ENCODE peak calls at places on chromosome 14, in seven cellular contexts. L is brain microvascular endothelial cell, T is H1, J is lower lobe of right lung, V is GM12865, C is GM10248, P is glutamatergic neuron. R is an unnamed sample.

GRCh38 chr14:80202888-80203562 is 8.3 kb downstream of the DIO2 start:
- DNase-seq in L (no peak), V (peak), T (peak), C (peak), J (no peak), P (peak), R (peak)

GRCh38 chr14:63045612-63046320 is 508 bp upstream of the KCNH5 start:
- DNase-seq in C (peak), V (no peak), J (peak), T (peak), L (peak), P (peak), R (peak)

GRCh38 chr14:68468437-68469207 is 324.2 kb downstream of the ZFP36L1 start:
- DNase-seq in C (no peak), L (peak), T (no peak), P (no peak), V (peak), J (no peak), R (peak)

GRCh38 chr14:76495983-76496382 is 120.0 kb downstream of the ESRRB start:
- DNase-seq in C (no peak), J (no peak), V (no peak), T (no peak), P (no peak), L (no peak), R (no peak)

GRCh38 chr14:69491226-69491625 is 6.7 kb downstream of the PLEKHD1 start:
- DNase-seq in T (no peak), V (no peak), J (no peak), P (no peak), C (no peak), L (no peak), R (no peak)

GRCh38 chr14:81247271-81247766 is 26.6 kb upstream of the GTF2A1 start:
- DNase-seq in T (no peak), J (no peak), L (no peak), C (no peak), P (no peak), V (no peak), R (no peak)

GRCh38 chr14:106129274-106129673 is 602.9 kb downstream of the TMEM121 start:
- DNase-seq in T (no peak), V (peak), C (no peak), L (no peak), P (no peak), J (no peak), R (no peak)

GRCh38 chr14:64035143-64035542 is 182.3 kb downstream of the SYNE2 start:
- DNase-seq in L (no peak), P (no peak), J (no peak), C (no peak), T (no peak), V (no peak), R (no peak)

GRCh38 chr14:100560999-100561398 is 26.2 kb downstream of the BEGAIN start:
- DNase-seq in L (no peak), C (no peak), V (no peak), J (no peak), P (no peak), T (no peak), R (no peak)

GRCh38 chr14:95290769-95291440 is 28.8 kb downstream of the CLMN start:
- DNase-seq in T (no peak), J (peak), V (peak), C (peak), P (no peak), L (no peak), R (peak)

GRCh38 chr14:54550514-54550913 is 16.4 kb upstream of the SAMD4A start:
- DNase-seq in C (no peak), J (no peak), T (no peak), L (no peak), P (no peak), V (no peak), R (no peak)

GRCh38 chr14:58656671-58657411 is 19.1 kb downstream of the DACT1 start:
- DNase-seq in V (no peak), P (no peak), L (no peak), J (no peak), C (no peak), T (no peak), R (no peak)

GRCh38 chr14:92135269-92135668 is 13.5 kb downstream of the CPSF2 start:
- DNase-seq in L (no peak), J (no peak), V (peak), T (no peak), P (no peak), C (no peak), R (no peak)

GRCh38 chr14:31510222-31510621 is 22.4 kb upstream of the GPR33 start:
- DNase-seq in P (no peak), V (peak), J (no peak), T (no peak), L (no peak), C (peak), R (no peak)

GRCh38 chr14:68794856-68795601 is 2.2 kb upstream of the ZFP36L1 start:
- DNase-seq in P (peak), V (peak), T (no peak), C (peak), J (no peak), L (peak), R (peak)

GRCh38 chr14:64422006-64422405 is 33.9 kb downstream of the MTHFD1 start:
- DNase-seq in L (no peak), C (no peak), T (no peak), J (no peak), P (no peak), V (no peak), R (no peak)

GRCh38 chr14:68574906-68575305 is 218.0 kb downstream of the ZFP36L1 start:
- DNase-seq in C (no peak), T (no peak), J (no peak), V (no peak), L (no peak), P (no peak), R (no peak)

GRCh38 chr14:35146711-35147149 is 24.4 kb downstream of the PRORP start:
- DNase-seq in P (no peak), C (no peak), T (no peak), L (no peak), J (no peak), V (no peak), R (no peak)

GRCh38 chr14:35144029-35144428 is 21.7 kb downstream of the PRORP start:
- DNase-seq in L (no peak), C (no peak), P (no peak), J (no peak), V (no peak), T (no peak), R (no peak)

GRCh38 chr14:35138585-35138984 is 16.2 kb downstream of the PRORP start:
- DNase-seq in C (no peak), L (no peak), P (no peak), J (no peak), V (no peak), T (no peak), R (no peak)

GRCh38 chr14:35140718-35141581 is 18.6 kb downstream of the PRORP start:
- DNase-seq in V (peak), T (no peak), J (no peak), C (no peak), P (no peak), L (no peak), R (no peak)
- TF ChIP-seq CTCF in V (peak), T (no peak), J (peak), C (peak), P (peak), L (no peak), R (no peak)

GRCh38 chr14:24271134-24271833 is at the start of gene RABGGTA:
- DNase-seq in L (peak), C (peak), P (peak), V (peak), J (peak), T (peak), R (peak)
- TF ChIP-seq CTCF in L (peak), C (peak), P (peak), V (peak), J (peak), T (peak), R (peak)

GRCh38 chr14:44846232-44846824 is 115.4 kb downstream of the KLHL28 start:
- DNase-seq in T (no peak), L (peak), P (no peak), V (peak), J (no peak), C (peak), R (peak)
- TF ChIP-seq CTCF in T (no peak), L (peak), P (peak), V (peak), J (peak), C (peak), R (peak)

DNA sequence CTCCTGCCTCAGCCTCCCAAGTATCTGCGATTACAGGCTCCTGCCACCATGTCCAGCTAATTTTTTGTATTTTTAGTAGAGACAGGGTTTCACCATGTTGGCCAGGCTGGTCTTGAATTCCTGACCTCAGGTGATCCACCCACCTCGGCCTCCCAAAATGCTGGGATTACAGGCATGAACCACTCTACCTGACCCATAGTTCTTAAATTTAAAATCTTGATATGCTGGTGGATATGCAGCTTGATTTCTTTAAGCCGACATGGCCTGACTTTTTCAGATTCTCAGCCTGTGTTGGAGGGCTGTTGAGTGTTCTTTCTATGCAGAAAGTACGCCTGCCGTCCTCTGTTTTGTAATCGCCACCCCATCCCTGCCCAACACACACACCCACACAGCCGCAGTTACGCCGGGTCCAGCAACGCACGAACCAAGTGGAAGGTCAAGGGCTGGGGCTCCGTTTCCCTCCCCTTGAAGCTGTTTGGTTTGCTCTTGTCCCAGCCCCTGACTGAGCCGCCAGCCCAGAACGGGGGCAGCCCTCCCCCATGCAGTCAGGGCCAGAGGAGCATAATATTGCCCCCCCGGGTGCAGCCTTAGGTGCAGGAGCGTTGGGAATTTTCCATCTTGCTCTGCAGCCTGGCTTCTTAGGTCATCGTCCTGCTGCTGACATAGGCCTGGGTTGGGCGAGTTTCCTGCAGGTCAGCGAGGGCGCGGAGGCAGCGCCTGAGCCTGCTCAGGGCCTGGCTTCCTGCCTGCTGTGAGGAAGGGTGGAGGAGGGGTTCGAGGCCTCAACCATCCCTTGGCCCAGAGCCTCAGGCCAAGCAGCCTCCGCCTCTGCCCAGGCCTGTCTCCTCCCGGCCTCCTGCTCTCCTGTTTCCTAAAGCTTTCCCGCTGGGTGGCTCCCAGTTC is 44.2 kb downstream of the PSMA6 start:
- DNase-seq in J (peak), T (peak), C (no peak), P (no peak), V (no peak), L (peak), R (peak)
- TF ChIP-seq CTCF in J (no peak), T (no peak), C (no peak), P (no peak), V (no peak), L (no peak), R (no peak)

GRCh38 chr14:102923201-102923919 is 897 bp downstream of the AMN start:
- DNase-seq in P (no peak), C (no peak), J (peak), V (no peak), T (no peak), L (no peak), R (no peak)

GRCh38 chr14:102926104-102926503 is 3.6 kb downstream of the AMN start:
- DNase-seq in J (peak), C (no peak), P (no peak), T (no peak), L (no peak), V (no peak), R (no peak)

GRCh38 chr14:102923920-102924486 is 1.5 kb downstream of the AMN start:
- DNase-seq in C (no peak), V (no peak), L (no peak), J (peak), P (no peak), T (no peak), R (no peak)

GRCh38 chr14:102925646-102926045 is 3.2 kb downstream of the AMN start:
- DNase-seq in V (no peak), J (peak), L (no peak), P (peak), T (no peak), C (no peak), R (no peak)

GRCh38 chr14:102924632-102925588 is 2.4 kb downstream of the AMN start:
- DNase-seq in J (peak), C (no peak), T (no peak), L (no peak), P (no peak), V (no peak), R (no peak)
- TF ChIP-seq CTCF in J (no peak), C (no peak), T (no peak), L (peak), P (no peak), V (no peak), R (no peak)

GRCh38 chr14:89619616-89620273 is 202.7 kb upstream of the FOXN3 start:
- DNase-seq in V (no peak), P (no peak), C (no peak), J (no peak), L (no peak), T (no peak), R (no peak)

GRCh38 chr14:89617471-89618291 is 200.6 kb upstream of the FOXN3 start:
- DNase-seq in J (no peak), V (peak), C (peak), L (peak), P (peak), T (no peak), R (no peak)

GRCh38 chr14:89620436-89620835 is 203.4 kb upstream of the FOXN3 start:
- DNase-seq in L (no peak), P (no peak), T (no peak), V (no peak), J (no peak), C (no peak), R (no peak)

GRCh38 chr14:89618309-89618708 is 201.3 kb upstream of the FOXN3 start:
- DNase-seq in L (no peak), V (peak), P (no peak), J (no peak), C (peak), T (no peak), R (no peak)

DNA sequence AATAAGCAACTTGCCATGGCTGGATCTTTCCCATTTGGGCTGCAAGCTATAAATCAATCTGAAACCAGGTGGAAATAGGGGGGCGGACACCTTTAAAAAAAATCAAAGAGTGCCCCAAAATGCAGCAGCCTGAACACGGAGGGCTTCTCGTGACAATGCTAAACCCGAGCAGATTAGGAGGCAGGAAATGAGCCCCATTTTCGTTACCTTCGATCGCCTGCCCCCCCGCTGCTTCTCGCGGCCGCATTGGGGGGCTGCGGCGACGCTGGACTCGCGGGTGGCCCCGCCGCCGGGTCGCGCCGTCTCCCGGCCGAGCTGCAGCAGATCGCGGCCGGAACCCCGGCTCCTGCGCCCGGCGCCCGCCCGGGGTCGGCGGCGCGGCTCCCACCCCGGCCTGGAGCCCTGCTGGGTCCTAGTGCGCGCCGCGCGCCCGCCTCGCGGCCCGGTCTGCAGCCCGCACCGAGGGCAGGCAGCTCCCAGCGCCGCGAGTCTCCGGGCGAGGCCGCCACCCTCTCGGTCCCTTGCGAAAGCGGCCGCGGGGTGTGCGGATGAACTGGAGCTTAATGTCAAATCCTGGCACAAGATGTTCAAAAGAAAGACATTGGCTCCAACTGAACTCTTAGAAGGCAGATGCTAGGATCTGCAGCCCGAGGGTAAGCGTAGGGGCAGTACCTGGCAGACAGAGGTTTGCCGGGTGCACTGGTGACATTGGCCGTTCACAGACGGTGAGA is 202.0 kb upstream of the FOXN3 start:
- DNase-seq in V (peak), P (peak), T (peak), J (peak), L (peak), C (peak), R (peak)
- TF ChIP-seq CTCF in V (no peak), P (no peak), T (no peak), J (no peak), L (peak), C (no peak), R (no peak)

DNA sequence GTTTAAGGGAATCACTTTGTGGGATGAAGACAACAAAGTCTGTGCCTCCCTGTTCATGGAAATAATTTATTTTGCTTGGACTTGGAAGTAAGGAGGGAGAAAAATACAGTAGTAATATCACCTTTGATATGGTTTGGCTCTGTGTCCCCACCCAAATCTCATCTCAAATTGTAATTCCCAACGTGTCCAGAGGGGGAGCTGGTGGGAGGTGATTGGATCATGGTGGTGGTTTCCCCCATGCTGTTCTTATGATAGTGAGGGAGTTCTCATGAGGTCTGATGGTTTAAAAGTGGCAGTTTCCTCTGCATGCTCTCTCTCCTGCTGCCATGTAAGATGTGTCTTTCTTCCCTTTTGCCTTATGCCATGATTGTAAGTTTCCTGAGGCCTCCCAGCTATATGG is 460.7 kb downstream of the NOVA1 start:
- DNase-seq in J (no peak), T (peak), C (no peak), L (no peak), P (no peak), V (no peak), R (no peak)
- TF ChIP-seq CTCF in J (no peak), T (peak), C (no peak), L (peak), P (peak), V (no peak), R (no peak)

GRCh38 chr14:51401272-51401671 is 161.2 kb downstream of the TMX1 start:
- DNase-seq in V (no peak), P (no peak), J (no peak), L (no peak), T (no peak), C (no peak), R (no peak)
- TF ChIP-seq CTCF in V (no peak), P (no peak), J (no peak), L (no peak), T (no peak), C (no peak), R (no peak)

DNA sequence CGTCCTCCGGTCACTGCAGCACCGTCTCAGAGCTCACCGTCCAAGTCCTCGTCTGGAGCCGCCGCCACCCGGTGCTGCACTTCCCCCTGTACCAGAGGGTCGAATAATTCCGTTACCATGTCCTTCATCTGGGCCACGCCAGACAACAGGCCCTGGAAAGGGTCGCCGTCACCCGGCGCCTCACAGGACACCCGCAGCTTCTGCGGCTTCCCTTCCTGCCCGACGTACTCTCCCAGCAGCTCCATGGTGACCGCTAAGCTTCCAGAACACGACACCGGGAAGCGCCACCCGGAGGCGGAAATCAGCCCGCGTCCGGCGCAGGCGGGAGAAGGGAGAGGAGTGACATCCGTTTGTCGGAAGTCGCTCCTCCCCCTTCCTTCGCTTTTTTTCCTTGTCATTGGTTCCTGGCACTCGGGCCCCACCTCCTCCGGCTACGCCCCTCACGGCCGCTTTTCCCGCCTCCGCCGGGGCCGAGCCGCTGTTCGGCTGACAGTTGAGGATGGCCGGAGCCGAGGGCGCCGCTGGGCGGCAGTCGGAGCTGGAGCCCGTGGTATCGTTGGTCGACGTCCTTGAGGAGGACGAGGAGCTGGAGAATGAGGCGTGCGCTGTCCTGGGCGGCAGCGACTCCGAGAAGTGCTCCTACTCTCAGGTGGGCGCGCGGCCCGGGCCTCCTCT is at the start of the genes GON7 and UBR7:
- DNase-seq in J (peak), P (peak), T (peak), V (peak), C (peak), L (peak), R (peak)
- TF ChIP-seq CTCF in J (peak), P (no peak), T (peak), V (no peak), C (peak), L (peak), R (no peak)

R was measured in Calu3.